ENCODE peak calls at places on chromosomes 13 and 19, in nine cellular contexts. E, D, U, I, J, P, X, Z and N are unnamed samples.

GRCh38 chr13:111027481-111028439 is 87.3 kb upstream of the ARHGEF7 start:
- DNase-seq in P (no peak), D (no peak), U (no peak), I (no peak), Z (peak; percentile 20), J (no peak), X (no peak), E (no peak), N (no peak)

GRCh38 chr13:110499621-110500281 is 61.8 kb downstream of the RAB20 start:
- DNase-seq in P (no peak), Z (no peak), U (no peak), I (no peak), E (peak; percentile 67), J (no peak), X (no peak), D (no peak), N (peak; percentile 51)

GRCh38 chr13:28826368-28826767 is 6.2 kb downstream of the MTUS2 start:
- DNase-seq in I (no peak), P (no peak), E (no peak), X (no peak), J (no peak), Z (no peak), U (no peak), D (no peak), N (no peak)

GRCh38 chr19:16520986-16521624 is 21.1 kb downstream of the CHERP start:
- DNase-seq in J (no peak), X (no peak), Z (no peak), U (no peak), P (no peak), I (no peak), D (no peak), E (no peak), N (no peak)

GRCh38 chr19:51422053-51422448 is 4.6 kb upstream of the SIGLEC10 start:
- DNase-seq in Z (no peak), I (peak; percentile 84), D (peak; percentile 80), J (peak; percentile 94), X (peak; percentile 65), E (peak; percentile 58), P (peak; percentile 82), U (peak; percentile 86), N (no peak)

GRCh38 chr13:36131931-36132297 is 732 bp upstream of the DCLK1 start:
- DNase-seq in U (peak; percentile 60), D (no peak), I (no peak), J (no peak), E (no peak), P (peak; percentile 87), Z (no peak), X (peak; percentile 68), N (no peak)

GRCh38 chr13:78764665-78765064 is 105.7 kb upstream of the OBI1 start:
- DNase-seq in X (no peak), I (no peak), Z (no peak), J (no peak), E (no peak), P (no peak), U (no peak), D (no peak), N (no peak)

GRCh38 chr19:8251025-8251472 is 41.9 kb downstream of the CERS4 start:
- DNase-seq in Z (peak; percentile 17), P (peak; percentile 82), J (peak; percentile 89), X (peak; percentile 37), U (peak; percentile 85), E (no peak), D (no peak), I (no peak), N (no peak)

GRCh38 chr19:38932425-38933179 is 1.9 kb downstream of the MRPS12 start:
- DNase-seq in D (peak; percentile 89), P (peak; percentile 58), E (peak; percentile 49), I (peak; percentile 45), U (no peak), J (no peak), X (no peak), Z (no peak), N (no peak)

GRCh38 chr19:35619290-35619923 is 6.9 kb downstream of the HAUS5 start:
- DNase-seq in Z (no peak), D (no peak), J (no peak), P (no peak), E (no peak), I (no peak), X (no peak), U (no peak), N (no peak)

GRCh38 chr13:94313321-94313720 is 166.2 kb downstream of the DCT start:
- DNase-seq in E (no peak), P (no peak), Z (no peak), J (no peak), D (no peak), X (no peak), I (no peak), U (no peak), N (no peak)

GRCh38 chr13:52449323-52450011 is 967 bp downstream of the VPS36 start:
- DNase-seq in U (no peak), X (no peak), P (no peak), I (no peak), D (no peak), E (no peak), Z (no peak), J (no peak), N (no peak)

GRCh38 chr13:51067376-51068125 is 43.5 kb downstream of the C13orf42 start:
- DNase-seq in I (no peak), X (no peak), U (no peak), E (no peak), P (no peak), D (no peak), Z (no peak), J (no peak), N (no peak)

GRCh38 chr13:51066091-51066831 is 44.8 kb downstream of the C13orf42 start:
- DNase-seq in E (peak; percentile 14), I (no peak), D (no peak), Z (no peak), X (no peak), J (no peak), P (no peak), U (peak; percentile 51), N (no peak)

GRCh38 chr13:51063909-51064308 is 47.2 kb downstream of the C13orf42 start:
- DNase-seq in U (no peak), X (no peak), I (no peak), E (no peak), P (no peak), D (no peak), J (no peak), Z (no peak), N (no peak)

GRCh38 chr13:51065372-51066090 is 45.5 kb downstream of the C13orf42 start:
- DNase-seq in Z (no peak), U (no peak), D (no peak), I (no peak), X (no peak), E (no peak), P (no peak), J (no peak), N (no peak)

DNA sequence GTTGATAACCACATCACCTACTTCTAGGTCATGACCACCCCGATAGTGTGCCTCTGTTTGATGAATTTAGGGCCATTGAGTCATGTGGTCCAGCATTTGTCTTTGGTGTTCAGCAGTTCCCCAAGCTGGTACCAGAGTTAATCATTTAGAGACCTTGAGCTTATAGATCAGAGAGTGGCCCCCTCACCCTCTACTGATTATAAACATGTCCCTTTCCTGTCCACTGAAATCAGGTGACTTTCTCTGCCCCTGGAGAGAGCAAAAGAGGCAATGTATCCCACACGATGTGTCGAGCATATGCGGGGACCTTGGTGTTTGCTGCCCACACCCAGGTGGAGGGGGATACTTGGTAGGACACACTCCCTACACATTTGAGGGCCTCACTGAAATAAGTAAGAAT is 46.3 kb downstream of the C13orf42 start:
- DNase-seq in P (no peak), U (no peak), E (no peak), D (no peak), I (no peak), Z (no peak), X (no peak), J (no peak), N (no peak)
- TF ChIP-seq CTCF in P (no peak), U (no peak), E (no peak), D (no peak), I (no peak), Z (no peak), X (no peak), J (no peak), N (no peak)

DNA sequence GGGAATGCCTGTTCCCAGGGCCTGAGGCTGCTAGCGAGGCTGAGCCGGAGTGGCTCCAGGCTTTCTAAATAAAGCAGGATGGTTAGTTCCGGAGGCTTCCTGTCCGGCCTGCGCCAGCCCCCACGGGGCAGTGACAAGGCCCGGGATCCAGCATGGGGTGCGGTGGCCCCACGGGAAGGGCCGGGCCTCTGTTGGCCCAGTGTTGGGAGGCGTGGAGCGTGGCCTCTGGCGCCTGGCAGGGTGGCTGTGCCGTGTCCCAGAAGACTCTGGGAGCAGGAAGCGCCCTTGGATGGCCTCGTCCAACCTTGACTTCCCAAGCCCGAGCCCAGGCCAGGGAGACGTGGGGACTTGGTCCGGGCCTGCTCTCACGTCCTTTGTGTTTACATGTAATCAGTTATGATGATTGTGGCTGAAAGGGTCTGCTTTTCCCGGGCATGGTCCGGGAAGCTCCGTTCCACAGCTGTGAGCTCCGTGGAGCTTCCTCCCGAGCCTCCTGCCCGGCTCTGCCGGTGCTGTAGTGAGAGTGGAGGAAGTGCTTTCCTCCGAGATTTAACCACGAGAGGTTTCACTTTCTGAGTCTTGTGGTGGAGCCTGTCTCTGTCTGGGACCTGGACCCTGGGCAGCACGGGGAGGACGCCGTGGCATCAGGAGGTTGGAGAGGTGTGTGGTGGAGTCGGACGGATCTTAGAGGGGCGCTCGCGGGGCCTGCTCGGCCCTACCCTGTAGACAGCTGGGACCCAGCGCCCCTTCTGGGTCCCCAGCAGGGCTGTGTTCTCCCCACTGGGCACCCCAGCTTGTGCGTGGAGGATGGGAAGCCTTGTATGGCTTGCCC is 4.6 kb downstream of the GNA11 start:
- DNase-seq in X (peak; percentile 67), I (no peak), E (no peak), J (peak; percentile 91), D (no peak), Z (no peak), P (peak; percentile 87), U (peak; percentile 85), N (no peak)
- H3K4me3 ChIP-seq in X (peak overlapping the region; percentile 49), I (no peak overlapping the region), E (peak overlapping the region; percentile 3), J (no peak overlapping the region), D (no peak overlapping the region), Z (no peak overlapping the region), P (peak overlapping the region; percentile 98), U (peak overlapping the region; percentile 96), N (peak overlapping the region; percentile 15)

DNA sequence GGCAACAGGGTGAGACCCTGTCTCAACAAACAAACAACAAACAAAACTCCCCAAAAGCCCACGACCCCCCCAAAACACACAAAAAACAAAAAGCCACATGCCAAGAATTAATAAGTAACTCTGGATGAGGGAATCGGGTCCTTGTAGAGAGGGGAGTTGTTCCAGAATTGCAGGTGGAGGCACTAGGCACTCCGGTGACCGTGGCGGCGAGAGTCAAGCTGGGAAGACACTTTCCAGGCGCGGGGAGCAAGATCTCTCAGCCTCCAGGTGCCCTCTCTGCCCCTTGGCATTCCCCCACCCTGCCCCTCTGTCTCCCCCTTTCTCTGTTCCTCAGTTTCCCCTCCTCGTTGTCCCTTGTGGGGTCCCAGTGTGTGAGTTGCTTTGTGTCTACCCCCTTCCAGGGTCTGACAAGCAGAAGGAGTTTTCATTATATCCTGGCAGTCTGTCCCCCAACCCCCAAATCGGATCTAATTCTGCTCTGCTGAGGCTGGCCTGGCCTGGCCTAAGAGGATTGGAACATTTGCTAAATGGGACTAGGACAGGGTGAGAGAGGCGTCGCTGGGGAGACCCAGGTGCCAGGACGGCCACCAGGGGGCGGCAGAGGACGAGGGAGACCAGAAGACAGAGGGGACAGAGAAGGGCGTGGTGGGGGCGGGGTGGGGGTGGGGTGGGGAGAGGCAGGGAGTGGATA is 8.3 kb upstream of the CRX start:
- DNase-seq in J (peak; percentile 90), P (peak; percentile 81), D (peak; percentile 70), X (peak; percentile 60), Z (no peak), E (peak; percentile 47), U (peak; percentile 61), I (peak; percentile 64), N (no peak)
- TF ChIP-seq CTCF in J (no peak), P (peak; percentile 39), D (peak; percentile 80), X (peak; percentile 59), Z (peak; percentile 75), E (peak; percentile 62), U (peak; percentile 57), I (peak; percentile 31), N (peak; percentile 75)

GRCh38 chr19:11293468-11294389 is 2.2 kb upstream of the TSPAN16 start:
- DNase-seq in J (peak; percentile 99), I (peak; percentile 99), P (peak; percentile 95), E (peak; percentile 96), U (peak; percentile 94), X (peak; percentile 97), Z (peak; percentile 35), D (peak; percentile 79), N (peak; percentile 37)
- H3K4me3 ChIP-seq in J (no peak overlapping the region), I (peak overlapping the region; percentile 0), P (peak overlapping the region; percentile 34), E (no peak overlapping the region), U (no peak overlapping the region), X (peak overlapping the region; percentile 23), Z (peak overlapping the region; percentile 28), D (peak overlapping the region; percentile 39), N (peak overlapping the region; percentile 42)